ENCODE peak calls at places on chromosomes 12 and 14, in nine cellular contexts. One of them, this sample, is unnamed.

GRCh38 chr14:91170504-91171121 is 56.7 kb downstream of the DGLUCY start:
- DNase-seq in mesenchymal stem cell: no peak
- DNase-seq in lung: no peak
- DNase-seq in heart left ventricle: no peak
- DNase-seq in upper lobe of right lung: no peak
- DNase-seq in lower lobe of right lung: no peak
- DNase-seq in right cardiac atrium: peak; percentile 79
- DNase-seq in cardiac muscle cell: peak; percentile 17
- DNase-seq in A549: no peak
- DNase-seq in this sample: peak; percentile 56

GRCh38 chr14:106844608-106845285 is 1318.4 kb downstream of the TMEM121 start:
- DNase-seq in mesenchymal stem cell: no peak
- DNase-seq in lung: peak; percentile 76
- DNase-seq in heart left ventricle: peak; percentile 73
- DNase-seq in upper lobe of right lung: peak; percentile 88
- DNase-seq in lower lobe of right lung: peak; percentile 89
- DNase-seq in right cardiac atrium: peak; percentile 86
- DNase-seq in cardiac muscle cell: no peak
- DNase-seq in A549: peak; percentile 53
- DNase-seq in this sample: peak; percentile 11

GRCh38 chr14:79514700-79515099 is 696.6 kb downstream of the DIO2 start:
- DNase-seq in mesenchymal stem cell: peak; percentile 68
- DNase-seq in lung: no peak
- DNase-seq in heart left ventricle: no peak
- DNase-seq in upper lobe of right lung: no peak
- DNase-seq in lower lobe of right lung: no peak
- DNase-seq in right cardiac atrium: no peak
- DNase-seq in cardiac muscle cell: peak; percentile 22
- DNase-seq in A549: no peak
- DNase-seq in this sample: no peak

GRCh38 chr14:56895154-56895553 is 84.9 kb upstream of the OTX2 start:
- DNase-seq in mesenchymal stem cell: no peak
- DNase-seq in lung: no peak
- DNase-seq in heart left ventricle: no peak
- DNase-seq in upper lobe of right lung: no peak
- DNase-seq in lower lobe of right lung: no peak
- DNase-seq in right cardiac atrium: no peak
- DNase-seq in cardiac muscle cell: no peak
- DNase-seq in A549: no peak
- DNase-seq in this sample: no peak

GRCh38 chr12:40015360-40015759 is 90.5 kb downstream of the SLC2A13 start:
- DNase-seq in mesenchymal stem cell: peak; percentile 37
- DNase-seq in lung: no peak
- DNase-seq in heart left ventricle: no peak
- DNase-seq in upper lobe of right lung: no peak
- DNase-seq in lower lobe of right lung: no peak
- DNase-seq in right cardiac atrium: no peak
- DNase-seq in cardiac muscle cell: no peak
- DNase-seq in A549: peak; percentile 15
- DNase-seq in this sample: no peak

GRCh38 chr14:57746563-57746962 is 119.3 kb downstream of the SLC35F4 start:
- DNase-seq in mesenchymal stem cell: no peak
- DNase-seq in lung: no peak
- DNase-seq in heart left ventricle: no peak
- DNase-seq in upper lobe of right lung: no peak
- DNase-seq in lower lobe of right lung: no peak
- DNase-seq in right cardiac atrium: no peak
- DNase-seq in cardiac muscle cell: no peak
- DNase-seq in A549: no peak
- DNase-seq in this sample: no peak

GRCh38 chr14:100532916-100533630 is 54.1 kb downstream of the BEGAIN start:
- DNase-seq in mesenchymal stem cell: no peak
- DNase-seq in lung: peak; percentile 27
- DNase-seq in heart left ventricle: peak; percentile 22
- DNase-seq in upper lobe of right lung: peak; percentile 61
- DNase-seq in lower lobe of right lung: peak; percentile 46
- DNase-seq in right cardiac atrium: peak; percentile 75
- DNase-seq in cardiac muscle cell: peak; percentile 61
- DNase-seq in A549: no peak
- DNase-seq in this sample: peak; percentile 2

GRCh38 chr14:102524451-102525212 is 15.1 kb upstream of the ANKRD9 start:
- DNase-seq in mesenchymal stem cell: peak; percentile 98
- DNase-seq in lung: peak; percentile 99
- DNase-seq in heart left ventricle: peak; percentile 99
- DNase-seq in upper lobe of right lung: peak; percentile 100
- DNase-seq in lower lobe of right lung: peak; percentile 99
- DNase-seq in right cardiac atrium: peak; percentile 100
- DNase-seq in cardiac muscle cell: peak; percentile 100
- DNase-seq in A549: peak; percentile 99
- DNase-seq in this sample: peak; percentile 100

GRCh38 chr14:105974902-105975301 is 448.5 kb downstream of the TMEM121 start:
- DNase-seq in mesenchymal stem cell: no peak
- DNase-seq in lung: no peak
- DNase-seq in heart left ventricle: no peak
- DNase-seq in upper lobe of right lung: no peak
- DNase-seq in lower lobe of right lung: no peak
- DNase-seq in right cardiac atrium: peak; percentile 56
- DNase-seq in cardiac muscle cell: no peak
- DNase-seq in A549: no peak
- DNase-seq in this sample: no peak

GRCh38 chr14:26175659-26176058 is 422.2 kb downstream of the NOVA1 start:
- DNase-seq in mesenchymal stem cell: no peak
- DNase-seq in lung: no peak
- DNase-seq in heart left ventricle: no peak
- DNase-seq in upper lobe of right lung: no peak
- DNase-seq in lower lobe of right lung: no peak
- DNase-seq in right cardiac atrium: no peak
- DNase-seq in cardiac muscle cell: no peak
- DNase-seq in A549: no peak
- DNase-seq in this sample: no peak

GRCh38 chr12:54173906-54174471 is 14.8 kb downstream of the SMUG1 start:
- DNase-seq in mesenchymal stem cell: no peak
- DNase-seq in lung: no peak
- DNase-seq in heart left ventricle: no peak
- DNase-seq in upper lobe of right lung: no peak
- DNase-seq in lower lobe of right lung: no peak
- DNase-seq in right cardiac atrium: no peak
- DNase-seq in cardiac muscle cell: no peak
- DNase-seq in A549: no peak
- DNase-seq in this sample: no peak

GRCh38 chr12:111867531-111867930 is 25.5 kb downstream of the MAPKAPK5 start:
- DNase-seq in mesenchymal stem cell: no peak
- DNase-seq in lung: no peak
- DNase-seq in heart left ventricle: no peak
- DNase-seq in upper lobe of right lung: no peak
- DNase-seq in lower lobe of right lung: no peak
- DNase-seq in right cardiac atrium: no peak
- DNase-seq in cardiac muscle cell: no peak
- DNase-seq in A549: no peak
- DNase-seq in this sample: no peak

GRCh38 chr12:12684375-12685106 is 11.4 kb downstream of the GPR19 start:
- DNase-seq in mesenchymal stem cell: peak; percentile 63
- DNase-seq in lung: no peak
- DNase-seq in heart left ventricle: peak; percentile 32
- DNase-seq in upper lobe of right lung: no peak
- DNase-seq in lower lobe of right lung: no peak
- DNase-seq in right cardiac atrium: peak; percentile 71
- DNase-seq in cardiac muscle cell: peak; percentile 68
- DNase-seq in A549: no peak
- DNase-seq in this sample: peak; percentile 53

GRCh38 chr14:69244946-69245345 is 15.0 kb upstream of the GALNT16 start:
- DNase-seq in mesenchymal stem cell: no peak
- DNase-seq in lung: no peak
- DNase-seq in heart left ventricle: no peak
- DNase-seq in upper lobe of right lung: no peak
- DNase-seq in lower lobe of right lung: no peak
- DNase-seq in right cardiac atrium: no peak
- DNase-seq in cardiac muscle cell: no peak
- DNase-seq in A549: no peak
- DNase-seq in this sample: no peak

GRCh38 chr12:113586461-113586860 is 114.8 kb upstream of the LHX5 start:
- DNase-seq in mesenchymal stem cell: no peak
- DNase-seq in lung: no peak
- DNase-seq in heart left ventricle: no peak
- DNase-seq in upper lobe of right lung: no peak
- DNase-seq in lower lobe of right lung: no peak
- DNase-seq in right cardiac atrium: no peak
- DNase-seq in cardiac muscle cell: no peak
- DNase-seq in A549: no peak
- DNase-seq in this sample: no peak

DNA sequence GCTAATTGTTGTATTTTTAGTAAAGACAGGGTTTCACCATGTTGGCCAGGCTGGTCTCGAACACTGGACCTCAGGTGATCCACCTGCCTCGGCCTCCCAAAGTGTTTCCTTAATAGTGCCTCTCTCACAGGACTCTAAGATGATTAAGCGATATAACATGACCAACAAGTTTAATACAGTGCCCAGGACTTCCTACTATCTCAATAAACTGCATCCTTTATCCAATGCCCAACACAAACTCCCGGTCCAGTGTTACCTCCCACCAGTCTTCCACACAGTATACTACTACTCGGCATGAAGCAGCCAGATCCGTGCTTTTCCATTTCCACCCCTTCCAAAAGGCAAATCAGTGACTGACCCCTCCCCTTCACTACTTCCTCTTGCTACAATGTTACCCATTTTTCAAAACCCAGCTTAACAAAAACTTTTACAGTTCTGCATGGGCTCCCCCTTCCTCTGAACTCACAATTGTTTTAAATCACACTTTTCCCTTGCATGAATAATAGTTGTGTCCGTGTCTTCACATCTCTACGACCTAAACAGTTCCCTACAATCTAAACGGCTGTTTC is 895 bp downstream of the NOP2 start:
- DNase-seq in mesenchymal stem cell: peak; percentile 32
- DNase-seq in lung: no peak
- DNase-seq in heart left ventricle: no peak
- DNase-seq in upper lobe of right lung: no peak
- DNase-seq in lower lobe of right lung: no peak
- DNase-seq in right cardiac atrium: no peak
- DNase-seq in cardiac muscle cell: no peak
- DNase-seq in A549: peak; percentile 35
- DNase-seq in this sample: no peak
- H3K4me1 ChIP-seq in mesenchymal stem cell: peaks cover 12% of the 10 kb centered on the region
- H3K4me1 ChIP-seq in lung: peaks cover 5% of the 10 kb centered on the region
- H3K4me1 ChIP-seq in heart left ventricle: peaks cover 12% of the 10 kb centered on the region
- H3K4me1 ChIP-seq in upper lobe of right lung: peaks cover 14% of the 10 kb centered on the region
- H3K4me1 ChIP-seq in lower lobe of right lung: peaks cover 20% of the 10 kb centered on the region
- H3K4me1 ChIP-seq in right cardiac atrium: no peaks in the 10 kb centered on the region
- H3K4me1 ChIP-seq in cardiac muscle cell: no peaks in the 10 kb centered on the region
- H3K4me1 ChIP-seq in A549: peaks cover 23% of the 10 kb centered on the region
- H3K4me1 ChIP-seq in this sample: peaks cover 15% of the 10 kb centered on the region

DNA sequence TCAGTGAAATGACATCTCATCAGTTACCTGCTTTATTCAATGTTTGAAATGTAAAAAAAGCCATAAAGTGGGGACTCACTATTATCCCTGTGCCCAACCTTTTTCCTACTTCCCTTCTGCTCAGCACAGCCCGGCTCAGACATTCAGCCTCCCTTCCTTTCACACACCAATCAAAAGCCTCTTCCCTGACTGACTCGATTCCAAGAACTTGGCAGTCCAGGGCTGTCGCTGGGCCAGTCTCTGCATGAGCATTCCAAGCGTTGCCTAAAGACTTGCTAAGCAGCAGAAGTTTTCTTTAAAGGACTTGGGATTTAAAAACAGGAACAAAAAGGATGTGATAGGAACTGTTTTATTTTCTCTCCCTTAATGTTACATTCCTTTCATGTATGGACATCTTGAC is 22.7 kb downstream of the ITPR2 start:
- DNase-seq in mesenchymal stem cell: peak; percentile 66
- DNase-seq in lung: no peak
- DNase-seq in heart left ventricle: peak; percentile 61
- DNase-seq in upper lobe of right lung: no peak
- DNase-seq in lower lobe of right lung: no peak
- DNase-seq in right cardiac atrium: peak; percentile 90
- DNase-seq in cardiac muscle cell: peak; percentile 88
- DNase-seq in A549: no peak
- DNase-seq in this sample: peak; percentile 51
- H3K27ac ChIP-seq in mesenchymal stem cell: peak overlapping the region; percentile 79
- H3K27ac ChIP-seq in lung: peak overlapping the region; percentile 26
- H3K27ac ChIP-seq in heart left ventricle: peak overlapping the region; percentile 45
- H3K27ac ChIP-seq in upper lobe of right lung: no peak overlapping the region
- H3K27ac ChIP-seq in lower lobe of right lung: peak overlapping the region; percentile 2
- H3K27ac ChIP-seq in right cardiac atrium: peak overlapping the region; percentile 8
- H3K27ac ChIP-seq in cardiac muscle cell: no peak overlapping the region
- H3K27ac ChIP-seq in A549: no peak overlapping the region
- H3K27ac ChIP-seq in this sample: no peak overlapping the region

GRCh38 chr14:47674546-47675238 is 713 bp downstream of the MDGA2 start:
- DNase-seq in mesenchymal stem cell: peak; percentile 44
- DNase-seq in lung: no peak
- DNase-seq in heart left ventricle: no peak
- DNase-seq in upper lobe of right lung: peak; percentile 50
- DNase-seq in lower lobe of right lung: no peak
- DNase-seq in right cardiac atrium: no peak
- DNase-seq in cardiac muscle cell: no peak
- DNase-seq in A549: no peak
- DNase-seq in this sample: no peak
- H3K4me3 ChIP-seq in mesenchymal stem cell: peak overlapping the region; percentile 53
- H3K4me3 ChIP-seq in lung: peak overlapping the region; percentile 24
- H3K4me3 ChIP-seq in heart left ventricle: no peak overlapping the region
- H3K4me3 ChIP-seq in upper lobe of right lung: no peak overlapping the region
- H3K4me3 ChIP-seq in lower lobe of right lung: peak overlapping the region; percentile 19
- H3K4me3 ChIP-seq in right cardiac atrium: peak overlapping the region; percentile 24
- H3K4me3 ChIP-seq in cardiac muscle cell: peak overlapping the region; percentile 60
- H3K4me3 ChIP-seq in A549: peak overlapping the region; percentile 34
- H3K4me3 ChIP-seq in this sample: peak overlapping the region; percentile 12

GRCh38 chr14:64725879-64726584 is 21.8 kb downstream of the PLEKHG3 start:
- DNase-seq in mesenchymal stem cell: no peak
- DNase-seq in lung: no peak
- DNase-seq in heart left ventricle: no peak
- DNase-seq in upper lobe of right lung: no peak
- DNase-seq in lower lobe of right lung: no peak
- DNase-seq in right cardiac atrium: no peak
- DNase-seq in cardiac muscle cell: no peak
- DNase-seq in A549: no peak
- DNase-seq in this sample: no peak

GRCh38 chr14:64724578-64724930 is 20.3 kb downstream of the PLEKHG3 start:
- DNase-seq in mesenchymal stem cell: no peak
- DNase-seq in lung: no peak
- DNase-seq in heart left ventricle: no peak
- DNase-seq in upper lobe of right lung: no peak
- DNase-seq in lower lobe of right lung: no peak
- DNase-seq in right cardiac atrium: no peak
- DNase-seq in cardiac muscle cell: no peak
- DNase-seq in A549: no peak
- DNase-seq in this sample: no peak

GRCh38 chr14:64723691-64724577 is 19.7 kb downstream of the PLEKHG3 start:
- DNase-seq in mesenchymal stem cell: peak; percentile 64
- DNase-seq in lung: no peak
- DNase-seq in heart left ventricle: no peak
- DNase-seq in upper lobe of right lung: peak; percentile 50
- DNase-seq in lower lobe of right lung: no peak
- DNase-seq in right cardiac atrium: no peak
- DNase-seq in cardiac muscle cell: no peak
- DNase-seq in A549: no peak
- DNase-seq in this sample: peak; percentile 75

GRCh38 chr14:64726585-64726890 is 22.3 kb downstream of the PLEKHG3 start:
- DNase-seq in mesenchymal stem cell: peak; percentile 63
- DNase-seq in lung: no peak
- DNase-seq in heart left ventricle: no peak
- DNase-seq in upper lobe of right lung: peak; percentile 60
- DNase-seq in lower lobe of right lung: no peak
- DNase-seq in right cardiac atrium: no peak
- DNase-seq in cardiac muscle cell: no peak
- DNase-seq in A549: peak; percentile 82
- DNase-seq in this sample: no peak

GRCh38 chr14:64725360-64725815 is 21.2 kb downstream of the PLEKHG3 start:
- DNase-seq in mesenchymal stem cell: no peak
- DNase-seq in lung: no peak
- DNase-seq in heart left ventricle: no peak
- DNase-seq in upper lobe of right lung: peak; percentile 32
- DNase-seq in lower lobe of right lung: no peak
- DNase-seq in right cardiac atrium: no peak
- DNase-seq in cardiac muscle cell: no peak
- DNase-seq in A549: no peak
- DNase-seq in this sample: no peak
- H3K4me1 ChIP-seq in mesenchymal stem cell: peaks cover 66% of the 10 kb centered on the region
- H3K4me1 ChIP-seq in lung: peaks cover 8% of the 10 kb centered on the region
- H3K4me1 ChIP-seq in heart left ventricle: peaks cover 41% of the 10 kb centered on the region
- H3K4me1 ChIP-seq in upper lobe of right lung: peaks cover 33% of the 10 kb centered on the region
- H3K4me1 ChIP-seq in lower lobe of right lung: peaks cover 39% of the 10 kb centered on the region
- H3K4me1 ChIP-seq in right cardiac atrium: peaks cover 32% of the 10 kb centered on the region
- H3K4me1 ChIP-seq in cardiac muscle cell: peaks cover 33% of the 10 kb centered on the region
- H3K4me1 ChIP-seq in A549: peaks cover 74% of the 10 kb centered on the region
- H3K4me1 ChIP-seq in this sample: peaks cover 56% of the 10 kb centered on the region